ENCODE peak calls at places on chromosomes 2 and 18, in five cellular contexts. D, Q, F, T and L are unnamed samples.

GRCh38 chr2:131041402-131042160 is 51.7 kb downstream of the FAM168B start:
- DNase-seq in F (no peak), D (no peak), T (no peak), Q (no peak), L (no peak)

GRCh38 chr2:149175956-149176355 is 137.5 kb downstream of the LYPD6B start:
- DNase-seq in Q (no peak), F (no peak), D (no peak), T (no peak), L (no peak)

GRCh38 chr2:118805061-118805690 is 42.3 kb downstream of the EN1 start:
- DNase-seq in Q (no peak), D (no peak), F (no peak), T (no peak), L (no peak)

GRCh38 chr2:176854062-176854461 is 358.5 kb upstream of the HNRNPA3 start:
- DNase-seq in D (no peak), F (no peak), T (no peak), Q (peak; percentile 57), L (no peak)

GRCh38 chr2:68472796-68473414 is 5.5 kb downstream of the APLF start:
- DNase-seq in Q (no peak), F (no peak), D (no peak), T (no peak), L (no peak)

GRCh38 chr18:44709297-44710117 is 28.8 kb downstream of the SETBP1 start:
- DNase-seq in T (no peak), Q (no peak), D (no peak), F (no peak), L (no peak)

GRCh38 chr18:8912348-8913057 is 190.0 kb upstream of the NDUFV2 start:
- DNase-seq in D (peak; percentile 37), Q (no peak), F (no peak), T (peak; percentile 43), L (no peak)

GRCh38 chr2:16394072-16394985 is 271.3 kb downstream of the CYRIA start:
- DNase-seq in F (no peak), Q (no peak), D (peak; percentile 51), T (no peak), L (peak; percentile 24)

GRCh38 chr18:61502472-61502871 is 169.2 kb downstream of the CDH20 start:
- DNase-seq in Q (peak; percentile 83), T (peak; percentile 47), F (no peak), D (peak; percentile 54), L (no peak)

GRCh38 chr18:13482641-13482945 is 243.8 kb downstream of the FAM210A start:
- DNase-seq in F (no peak), T (no peak), D (no peak), Q (no peak), L (no peak)

GRCh38 chr2:158905824-158906223 is 62.6 kb upstream of the TANC1 start:
- DNase-seq in D (no peak), F (no peak), T (no peak), Q (no peak), L (no peak)

GRCh38 chr2:220847587-220847986 is 724.5 kb downstream of the EPHA4 start:
- DNase-seq in Q (peak; percentile 57), D (no peak), T (peak; percentile 27), F (no peak), L (no peak)

GRCh38 chr2:86393521-86394490 is 47.4 kb upstream of the KDM3A start:
- DNase-seq in Q (no peak), T (no peak), F (no peak), D (no peak), L (peak; percentile 7)

GRCh38 chr18:63040788-63041410 is 278.7 kb downstream of the BCL2 start:
- DNase-seq in D (no peak), F (no peak), T (peak; percentile 16), Q (no peak), L (no peak)

GRCh38 chr18:10485475-10485874 is 31.0 kb downstream of the APCDD1 start:
- DNase-seq in F (no peak), D (no peak), Q (no peak), T (no peak), L (no peak)

GRCh38 chr2:96772903-96773675 is 12.4 kb downstream of the CNNM4 start:
- DNase-seq in T (no peak), D (no peak), F (no peak), Q (no peak), L (no peak)

GRCh38 chr2:84925336-84925723 is 19.9 kb downstream of the TMSB10 start:
- DNase-seq in F (no peak), Q (no peak), T (no peak), D (no peak), L (no peak)

GRCh38 chr2:41966920-41967319 is 80.9 kb upstream of the PKDCC start:
- DNase-seq in D (no peak), T (no peak), F (no peak), Q (no peak), L (no peak)

GRCh38 chr2:46171996-46172546 is 125.1 kb upstream of the EPAS1 start:
- DNase-seq in D (no peak), F (no peak), T (no peak), Q (peak; percentile 1), L (no peak)

GRCh38 chr2:28471214-28471613 is 24.6 kb upstream of the PLB1 start:
- DNase-seq in D (peak; percentile 13), F (no peak), Q (no peak), T (no peak), L (no peak)

GRCh38 chr18:23302852-23303527 is 150.1 kb upstream of the RIOK3 start:
- DNase-seq in Q (no peak), D (no peak), F (no peak), T (no peak), L (no peak)

GRCh38 chr2:128868686-128869551 is 550.3 kb upstream of the HS6ST1 start:
- DNase-seq in F (no peak), D (no peak), Q (no peak), T (no peak), L (no peak)

GRCh38 chr2:105042189-105042588 is 4.3 kb downstream of the MRPS9 start:
- DNase-seq in F (no peak), Q (peak; percentile 31), T (no peak), D (no peak), L (no peak)

GRCh38 chr2:240624950-240625621 is at the start of gene GPR35:
- DNase-seq in D (no peak), T (no peak), Q (no peak), F (no peak), L (peak; percentile 5)

GRCh38 chr2:46615555-46616487 is 136.5 kb downstream of the TMEM247 start:
- DNase-seq in T (no peak), D (peak; percentile 59), Q (no peak), F (no peak), L (no peak)

GRCh38 chr2:145410096-145410495 is 890.2 kb upstream of the ZEB2 start:
- DNase-seq in T (no peak), Q (no peak), F (no peak), D (no peak), L (no peak)

GRCh38 chr2:101120124-101120996 is 30.8 kb downstream of the TBC1D8 start:
- DNase-seq in F (no peak), T (no peak), D (no peak), Q (no peak), L (peak; percentile 100)

GRCh38 chr2:237213325-237214040 is 127.8 kb downstream of the COPS8 start:
- DNase-seq in F (no peak), T (no peak), D (peak; percentile 23), Q (no peak), L (no peak)